ENCODE peak calls at places on chromosomes 11 and 22, in eight cellular contexts. One of them, this sample, is unnamed.
A peak's percentile ranks its signal among the peaks of the same experiment; 100 is the strongest.

GRCh38 chr11:100618914-100619313 is 68.2 kb upstream of the ARHGAP42 start:
- DNase-seq in IMR-90: no peak
- DNase-seq in BJ: no peak
- DNase-seq in KG1: no peak
- DNase-seq in activated CD4-positive, alpha-beta T cell treated with anti-CD3 and anti-CD28 coated beads for 36 hours: no peak
- DNase-seq in stimulated activated CD4-positive, alpha-beta T cell treated with anti-CD3 and anti-CD28 coated beads, Interleukin-2, amount 100 ng/mL, for 48 hours: no peak
- DNase-seq in sigmoid colon: no peak
- DNase-seq in stimulated activated CD8-positive, alpha-beta memory T cell treated with anti-CD3 and anti-CD28 coated beads, Interleukin-2, amount 100 ng/mL, for 1 hour: no peak
- DNase-seq in this sample: no peak

GRCh38 chr22:38760477-38761201 is 4.8 kb upstream of the SUN2 start:
- DNase-seq in BJ: no peak
- DNase-seq in KG1: no peak
- DNase-seq in stimulated activated CD8-positive, alpha-beta memory T cell treated with anti-CD3 and anti-CD28 coated beads, Interleukin-2, amount 100 ng/mL, for 1 hour: no peak
- DNase-seq in activated CD4-positive, alpha-beta T cell treated with anti-CD3 and anti-CD28 coated beads for 36 hours: no peak
- DNase-seq in IMR-90: peak; percentile 43
- DNase-seq in stimulated activated CD4-positive, alpha-beta T cell treated with anti-CD3 and anti-CD28 coated beads, Interleukin-2, amount 100 ng/mL, for 48 hours: no peak
- DNase-seq in sigmoid colon: no peak
- DNase-seq in this sample: no peak

GRCh38 chr11:48012051-48012391 is 31.7 kb downstream of the PTPRJ start:
- DNase-seq in sigmoid colon: peak; percentile 24
- DNase-seq in stimulated activated CD8-positive, alpha-beta memory T cell treated with anti-CD3 and anti-CD28 coated beads, Interleukin-2, amount 100 ng/mL, for 1 hour: no peak
- DNase-seq in IMR-90: no peak
- DNase-seq in BJ: no peak
- DNase-seq in KG1: no peak
- DNase-seq in stimulated activated CD4-positive, alpha-beta T cell treated with anti-CD3 and anti-CD28 coated beads, Interleukin-2, amount 100 ng/mL, for 48 hours: no peak
- DNase-seq in activated CD4-positive, alpha-beta T cell treated with anti-CD3 and anti-CD28 coated beads for 36 hours: peak; percentile 69
- DNase-seq in this sample: no peak

GRCh38 chr22:28442264-28442950 is 237.2 kb downstream of the TTC28 start:
- DNase-seq in stimulated activated CD4-positive, alpha-beta T cell treated with anti-CD3 and anti-CD28 coated beads, Interleukin-2, amount 100 ng/mL, for 48 hours: peak; percentile 55
- DNase-seq in KG1: peak; percentile 77
- DNase-seq in stimulated activated CD8-positive, alpha-beta memory T cell treated with anti-CD3 and anti-CD28 coated beads, Interleukin-2, amount 100 ng/mL, for 1 hour: peak; percentile 25
- DNase-seq in IMR-90: peak; percentile 69
- DNase-seq in activated CD4-positive, alpha-beta T cell treated with anti-CD3 and anti-CD28 coated beads for 36 hours: peak; percentile 89
- DNase-seq in sigmoid colon: peak; percentile 85
- DNase-seq in BJ: no peak
- DNase-seq in this sample: peak; percentile 92

GRCh38 chr11:11660351-11660750 is 38.5 kb upstream of the GALNT18 start:
- DNase-seq in sigmoid colon: no peak
- DNase-seq in KG1: no peak
- DNase-seq in BJ: no peak
- DNase-seq in IMR-90: no peak
- DNase-seq in stimulated activated CD8-positive, alpha-beta memory T cell treated with anti-CD3 and anti-CD28 coated beads, Interleukin-2, amount 100 ng/mL, for 1 hour: no peak
- DNase-seq in stimulated activated CD4-positive, alpha-beta T cell treated with anti-CD3 and anti-CD28 coated beads, Interleukin-2, amount 100 ng/mL, for 48 hours: no peak
- DNase-seq in activated CD4-positive, alpha-beta T cell treated with anti-CD3 and anti-CD28 coated beads for 36 hours: no peak
- DNase-seq in this sample: no peak

GRCh38 chr11:94144233-94144632 is 15.6 kb downstream of the PANX1 start:
- DNase-seq in sigmoid colon: no peak
- DNase-seq in BJ: no peak
- DNase-seq in KG1: no peak
- DNase-seq in IMR-90: no peak
- DNase-seq in stimulated activated CD4-positive, alpha-beta T cell treated with anti-CD3 and anti-CD28 coated beads, Interleukin-2, amount 100 ng/mL, for 48 hours: no peak
- DNase-seq in stimulated activated CD8-positive, alpha-beta memory T cell treated with anti-CD3 and anti-CD28 coated beads, Interleukin-2, amount 100 ng/mL, for 1 hour: no peak
- DNase-seq in activated CD4-positive, alpha-beta T cell treated with anti-CD3 and anti-CD28 coated beads for 36 hours: no peak
- DNase-seq in this sample: no peak

GRCh38 chr11:371716-372590 is 2.7 kb downstream of the B4GALNT4 start:
- DNase-seq in IMR-90: no peak
- DNase-seq in BJ: no peak
- DNase-seq in sigmoid colon: no peak
- DNase-seq in stimulated activated CD8-positive, alpha-beta memory T cell treated with anti-CD3 and anti-CD28 coated beads, Interleukin-2, amount 100 ng/mL, for 1 hour: no peak
- DNase-seq in stimulated activated CD4-positive, alpha-beta T cell treated with anti-CD3 and anti-CD28 coated beads, Interleukin-2, amount 100 ng/mL, for 48 hours: no peak
- DNase-seq in KG1: no peak
- DNase-seq in activated CD4-positive, alpha-beta T cell treated with anti-CD3 and anti-CD28 coated beads for 36 hours: peak; percentile 38
- DNase-seq in this sample: no peak

GRCh38 chr11:5317301-5317700 is 6.8 kb downstream of the OR51B2 start:
- DNase-seq in stimulated activated CD4-positive, alpha-beta T cell treated with anti-CD3 and anti-CD28 coated beads, Interleukin-2, amount 100 ng/mL, for 48 hours: no peak
- DNase-seq in activated CD4-positive, alpha-beta T cell treated with anti-CD3 and anti-CD28 coated beads for 36 hours: no peak
- DNase-seq in BJ: no peak
- DNase-seq in IMR-90: no peak
- DNase-seq in stimulated activated CD8-positive, alpha-beta memory T cell treated with anti-CD3 and anti-CD28 coated beads, Interleukin-2, amount 100 ng/mL, for 1 hour: no peak
- DNase-seq in KG1: no peak
- DNase-seq in sigmoid colon: no peak
- DNase-seq in this sample: no peak

GRCh38 chr11:120952503-120953229 is 71.2 kb upstream of the TBCEL start:
- DNase-seq in stimulated activated CD8-positive, alpha-beta memory T cell treated with anti-CD3 and anti-CD28 coated beads, Interleukin-2, amount 100 ng/mL, for 1 hour: peak; percentile 11
- DNase-seq in stimulated activated CD4-positive, alpha-beta T cell treated with anti-CD3 and anti-CD28 coated beads, Interleukin-2, amount 100 ng/mL, for 48 hours: peak; percentile 64
- DNase-seq in BJ: no peak
- DNase-seq in IMR-90: peak; percentile 64
- DNase-seq in activated CD4-positive, alpha-beta T cell treated with anti-CD3 and anti-CD28 coated beads for 36 hours: peak; percentile 83
- DNase-seq in sigmoid colon: peak; percentile 79
- DNase-seq in KG1: no peak
- DNase-seq in this sample: peak; percentile 82

GRCh38 chr22:32318361-32318760 is 39.3 kb upstream of the RFPL3 start:
- DNase-seq in stimulated activated CD4-positive, alpha-beta T cell treated with anti-CD3 and anti-CD28 coated beads, Interleukin-2, amount 100 ng/mL, for 48 hours: no peak
- DNase-seq in stimulated activated CD8-positive, alpha-beta memory T cell treated with anti-CD3 and anti-CD28 coated beads, Interleukin-2, amount 100 ng/mL, for 1 hour: no peak
- DNase-seq in BJ: no peak
- DNase-seq in KG1: no peak
- DNase-seq in IMR-90: no peak
- DNase-seq in sigmoid colon: no peak
- DNase-seq in activated CD4-positive, alpha-beta T cell treated with anti-CD3 and anti-CD28 coated beads for 36 hours: no peak
- DNase-seq in this sample: no peak

GRCh38 chr11:15073361-15074205 is at the start of gene CALCB:
- DNase-seq in activated CD4-positive, alpha-beta T cell treated with anti-CD3 and anti-CD28 coated beads for 36 hours: peak; percentile 68
- DNase-seq in KG1: no peak
- DNase-seq in stimulated activated CD4-positive, alpha-beta T cell treated with anti-CD3 and anti-CD28 coated beads, Interleukin-2, amount 100 ng/mL, for 48 hours: peak; percentile 23
- DNase-seq in BJ: no peak
- DNase-seq in sigmoid colon: no peak
- DNase-seq in IMR-90: peak; percentile 10
- DNase-seq in stimulated activated CD8-positive, alpha-beta memory T cell treated with anti-CD3 and anti-CD28 coated beads, Interleukin-2, amount 100 ng/mL, for 1 hour: no peak
- DNase-seq in this sample: no peak

GRCh38 chr11:59179121-59179520 is 7.2 kb downstream of the DTX4 start:
- DNase-seq in KG1: no peak
- DNase-seq in stimulated activated CD8-positive, alpha-beta memory T cell treated with anti-CD3 and anti-CD28 coated beads, Interleukin-2, amount 100 ng/mL, for 1 hour: no peak
- DNase-seq in activated CD4-positive, alpha-beta T cell treated with anti-CD3 and anti-CD28 coated beads for 36 hours: no peak
- DNase-seq in sigmoid colon: no peak
- DNase-seq in IMR-90: no peak
- DNase-seq in BJ: no peak
- DNase-seq in stimulated activated CD4-positive, alpha-beta T cell treated with anti-CD3 and anti-CD28 coated beads, Interleukin-2, amount 100 ng/mL, for 48 hours: no peak
- DNase-seq in this sample: no peak

GRCh38 chr11:18743900-18744514 is 18.0 kb upstream of the IGSF22 start:
- DNase-seq in BJ: no peak
- DNase-seq in sigmoid colon: no peak
- DNase-seq in KG1: no peak
- DNase-seq in IMR-90: no peak
- DNase-seq in activated CD4-positive, alpha-beta T cell treated with anti-CD3 and anti-CD28 coated beads for 36 hours: no peak
- DNase-seq in stimulated activated CD4-positive, alpha-beta T cell treated with anti-CD3 and anti-CD28 coated beads, Interleukin-2, amount 100 ng/mL, for 48 hours: no peak
- DNase-seq in stimulated activated CD8-positive, alpha-beta memory T cell treated with anti-CD3 and anti-CD28 coated beads, Interleukin-2, amount 100 ng/mL, for 1 hour: no peak
- DNase-seq in this sample: no peak

GRCh38 chr11:18106688-18107087 is 806 bp upstream of the SAAL1 start:
- DNase-seq in stimulated activated CD8-positive, alpha-beta memory T cell treated with anti-CD3 and anti-CD28 coated beads, Interleukin-2, amount 100 ng/mL, for 1 hour: no peak
- DNase-seq in sigmoid colon: no peak
- DNase-seq in BJ: no peak
- DNase-seq in KG1: no peak
- DNase-seq in IMR-90: peak; percentile 65
- DNase-seq in stimulated activated CD4-positive, alpha-beta T cell treated with anti-CD3 and anti-CD28 coated beads, Interleukin-2, amount 100 ng/mL, for 48 hours: no peak
- DNase-seq in activated CD4-positive, alpha-beta T cell treated with anti-CD3 and anti-CD28 coated beads for 36 hours: no peak
- DNase-seq in this sample: no peak

GRCh38 chr11:17730137-17730536 is 4.4 kb upstream of the KCNC1 start:
- DNase-seq in stimulated activated CD4-positive, alpha-beta T cell treated with anti-CD3 and anti-CD28 coated beads, Interleukin-2, amount 100 ng/mL, for 48 hours: no peak
- DNase-seq in sigmoid colon: peak; percentile 56
- DNase-seq in IMR-90: no peak
- DNase-seq in BJ: no peak
- DNase-seq in activated CD4-positive, alpha-beta T cell treated with anti-CD3 and anti-CD28 coated beads for 36 hours: no peak
- DNase-seq in KG1: no peak
- DNase-seq in stimulated activated CD8-positive, alpha-beta memory T cell treated with anti-CD3 and anti-CD28 coated beads, Interleukin-2, amount 100 ng/mL, for 1 hour: no peak
- DNase-seq in this sample: no peak

GRCh38 chr22:16594026-16594425 is 1.4 kb upstream of the CCT8L2 start:
- DNase-seq in activated CD4-positive, alpha-beta T cell treated with anti-CD3 and anti-CD28 coated beads for 36 hours: no peak
- DNase-seq in stimulated activated CD4-positive, alpha-beta T cell treated with anti-CD3 and anti-CD28 coated beads, Interleukin-2, amount 100 ng/mL, for 48 hours: no peak
- DNase-seq in stimulated activated CD8-positive, alpha-beta memory T cell treated with anti-CD3 and anti-CD28 coated beads, Interleukin-2, amount 100 ng/mL, for 1 hour: no peak
- DNase-seq in KG1: no peak
- DNase-seq in IMR-90: no peak
- DNase-seq in sigmoid colon: no peak
- DNase-seq in BJ: no peak
- DNase-seq in this sample: no peak

GRCh38 chr22:48869788-48870187 is 957.9 kb downstream of the BRD1 start:
- DNase-seq in KG1: no peak
- DNase-seq in BJ: no peak
- DNase-seq in IMR-90: no peak
- DNase-seq in stimulated activated CD8-positive, alpha-beta memory T cell treated with anti-CD3 and anti-CD28 coated beads, Interleukin-2, amount 100 ng/mL, for 1 hour: no peak
- DNase-seq in activated CD4-positive, alpha-beta T cell treated with anti-CD3 and anti-CD28 coated beads for 36 hours: no peak
- DNase-seq in sigmoid colon: peak; percentile 0
- DNase-seq in stimulated activated CD4-positive, alpha-beta T cell treated with anti-CD3 and anti-CD28 coated beads, Interleukin-2, amount 100 ng/mL, for 48 hours: no peak
- DNase-seq in this sample: no peak

GRCh38 chr22:50473088-50473487 is 1.7 kb downstream of the SBF1 start:
- DNase-seq in IMR-90: no peak
- DNase-seq in stimulated activated CD8-positive, alpha-beta memory T cell treated with anti-CD3 and anti-CD28 coated beads, Interleukin-2, amount 100 ng/mL, for 1 hour: peak; percentile 30
- DNase-seq in BJ: no peak
- DNase-seq in sigmoid colon: no peak
- DNase-seq in KG1: no peak
- DNase-seq in activated CD4-positive, alpha-beta T cell treated with anti-CD3 and anti-CD28 coated beads for 36 hours: peak; percentile 70
- DNase-seq in stimulated activated CD4-positive, alpha-beta T cell treated with anti-CD3 and anti-CD28 coated beads, Interleukin-2, amount 100 ng/mL, for 48 hours: no peak
- DNase-seq in this sample: no peak

GRCh38 chr22:39654527-39654926 is 84.0 kb downstream of the CACNA1I start:
- DNase-seq in IMR-90: no peak
- DNase-seq in stimulated activated CD4-positive, alpha-beta T cell treated with anti-CD3 and anti-CD28 coated beads, Interleukin-2, amount 100 ng/mL, for 48 hours: no peak
- DNase-seq in BJ: no peak
- DNase-seq in activated CD4-positive, alpha-beta T cell treated with anti-CD3 and anti-CD28 coated beads for 36 hours: no peak
- DNase-seq in sigmoid colon: no peak
- DNase-seq in stimulated activated CD8-positive, alpha-beta memory T cell treated with anti-CD3 and anti-CD28 coated beads, Interleukin-2, amount 100 ng/mL, for 1 hour: no peak
- DNase-seq in KG1: no peak
- DNase-seq in this sample: no peak

GRCh38 chr11:19201737-19202605 is at the start of gene CSRP3:
- DNase-seq in stimulated activated CD8-positive, alpha-beta memory T cell treated with anti-CD3 and anti-CD28 coated beads, Interleukin-2, amount 100 ng/mL, for 1 hour: no peak
- DNase-seq in IMR-90: peak; percentile 31
- DNase-seq in sigmoid colon: no peak
- DNase-seq in BJ: no peak
- DNase-seq in activated CD4-positive, alpha-beta T cell treated with anti-CD3 and anti-CD28 coated beads for 36 hours: no peak
- DNase-seq in KG1: no peak
- DNase-seq in stimulated activated CD4-positive, alpha-beta T cell treated with anti-CD3 and anti-CD28 coated beads, Interleukin-2, amount 100 ng/mL, for 48 hours: no peak
- DNase-seq in this sample: no peak

GRCh38 chr11:10351768-10352641 is 47.1 kb downstream of the ADM start:
- DNase-seq in BJ: peak; percentile 62
- DNase-seq in stimulated activated CD8-positive, alpha-beta memory T cell treated with anti-CD3 and anti-CD28 coated beads, Interleukin-2, amount 100 ng/mL, for 1 hour: no peak
- DNase-seq in stimulated activated CD4-positive, alpha-beta T cell treated with anti-CD3 and anti-CD28 coated beads, Interleukin-2, amount 100 ng/mL, for 48 hours: no peak
- DNase-seq in activated CD4-positive, alpha-beta T cell treated with anti-CD3 and anti-CD28 coated beads for 36 hours: no peak
- DNase-seq in sigmoid colon: peak; percentile 90
- DNase-seq in KG1: no peak
- DNase-seq in IMR-90: peak; percentile 95
- DNase-seq in this sample: no peak

GRCh38 chr11:58914821-58915543 is 24.3 kb upstream of the GLYATL1 start:
- DNase-seq in activated CD4-positive, alpha-beta T cell treated with anti-CD3 and anti-CD28 coated beads for 36 hours: no peak
- DNase-seq in BJ: no peak
- DNase-seq in KG1: no peak
- DNase-seq in sigmoid colon: no peak
- DNase-seq in stimulated activated CD4-positive, alpha-beta T cell treated with anti-CD3 and anti-CD28 coated beads, Interleukin-2, amount 100 ng/mL, for 48 hours: no peak
- DNase-seq in IMR-90: peak; percentile 24
- DNase-seq in stimulated activated CD8-positive, alpha-beta memory T cell treated with anti-CD3 and anti-CD28 coated beads, Interleukin-2, amount 100 ng/mL, for 1 hour: no peak
- DNase-seq in this sample: no peak

GRCh38 chr11:123833095-123833494 is 26.9 kb upstream of the OR6M1 start:
- DNase-seq in activated CD4-positive, alpha-beta T cell treated with anti-CD3 and anti-CD28 coated beads for 36 hours: no peak
- DNase-seq in IMR-90: no peak
- DNase-seq in sigmoid colon: no peak
- DNase-seq in stimulated activated CD4-positive, alpha-beta T cell treated with anti-CD3 and anti-CD28 coated beads, Interleukin-2, amount 100 ng/mL, for 48 hours: no peak
- DNase-seq in BJ: no peak
- DNase-seq in KG1: no peak
- DNase-seq in stimulated activated CD8-positive, alpha-beta memory T cell treated with anti-CD3 and anti-CD28 coated beads, Interleukin-2, amount 100 ng/mL, for 1 hour: no peak
- DNase-seq in this sample: no peak

GRCh38 chr11:119538748-119539147 is 115.8 kb upstream of the THY1 start:
- DNase-seq in stimulated activated CD4-positive, alpha-beta T cell treated with anti-CD3 and anti-CD28 coated beads, Interleukin-2, amount 100 ng/mL, for 48 hours: no peak
- DNase-seq in activated CD4-positive, alpha-beta T cell treated with anti-CD3 and anti-CD28 coated beads for 36 hours: no peak
- DNase-seq in KG1: no peak
- DNase-seq in IMR-90: no peak
- DNase-seq in sigmoid colon: no peak
- DNase-seq in stimulated activated CD8-positive, alpha-beta memory T cell treated with anti-CD3 and anti-CD28 coated beads, Interleukin-2, amount 100 ng/mL, for 1 hour: no peak
- DNase-seq in BJ: peak; percentile 9
- DNase-seq in this sample: peak; percentile 3

GRCh38 chr22:38114484-38115398 is 4.3 kb upstream of the BAIAP2L2 start:
- DNase-seq in sigmoid colon: peak; percentile 91
- DNase-seq in IMR-90: peak; percentile 78
- DNase-seq in stimulated activated CD8-positive, alpha-beta memory T cell treated with anti-CD3 and anti-CD28 coated beads, Interleukin-2, amount 100 ng/mL, for 1 hour: peak; percentile 43
- DNase-seq in KG1: peak; percentile 13
- DNase-seq in BJ: peak; percentile 15
- DNase-seq in activated CD4-positive, alpha-beta T cell treated with anti-CD3 and anti-CD28 coated beads for 36 hours: peak; percentile 89
- DNase-seq in stimulated activated CD4-positive, alpha-beta T cell treated with anti-CD3 and anti-CD28 coated beads, Interleukin-2, amount 100 ng/mL, for 48 hours: peak; percentile 82
- DNase-seq in this sample: peak; percentile 92

GRCh38 chr11:6655020-6655789 is 404 bp downstream of the DCHS1 start:
- DNase-seq in stimulated activated CD4-positive, alpha-beta T cell treated with anti-CD3 and anti-CD28 coated beads, Interleukin-2, amount 100 ng/mL, for 48 hours: no peak
- DNase-seq in KG1: no peak
- DNase-seq in IMR-90: no peak
- DNase-seq in activated CD4-positive, alpha-beta T cell treated with anti-CD3 and anti-CD28 coated beads for 36 hours: peak; percentile 55
- DNase-seq in stimulated activated CD8-positive, alpha-beta memory T cell treated with anti-CD3 and anti-CD28 coated beads, Interleukin-2, amount 100 ng/mL, for 1 hour: no peak
- DNase-seq in sigmoid colon: peak; percentile 74
- DNase-seq in BJ: no peak
- DNase-seq in this sample: peak; percentile 68

GRCh38 chr11:14764213-14764898 is 120.8 kb downstream of the PDE3B start:
- DNase-seq in stimulated activated CD4-positive, alpha-beta T cell treated with anti-CD3 and anti-CD28 coated beads, Interleukin-2, amount 100 ng/mL, for 48 hours: no peak
- DNase-seq in KG1: no peak
- DNase-seq in BJ: no peak
- DNase-seq in stimulated activated CD8-positive, alpha-beta memory T cell treated with anti-CD3 and anti-CD28 coated beads, Interleukin-2, amount 100 ng/mL, for 1 hour: no peak
- DNase-seq in IMR-90: no peak
- DNase-seq in activated CD4-positive, alpha-beta T cell treated with anti-CD3 and anti-CD28 coated beads for 36 hours: peak; percentile 42
- DNase-seq in sigmoid colon: no peak
- DNase-seq in this sample: no peak

GRCh38 chr11:844693-845644 is 2.3 kb downstream of the TSPAN4 start:
- DNase-seq in IMR-90: peak; percentile 87
- DNase-seq in activated CD4-positive, alpha-beta T cell treated with anti-CD3 and anti-CD28 coated beads for 36 hours: peak; percentile 49
- DNase-seq in KG1: no peak
- DNase-seq in BJ: peak; percentile 80
- DNase-seq in stimulated activated CD4-positive, alpha-beta T cell treated with anti-CD3 and anti-CD28 coated beads, Interleukin-2, amount 100 ng/mL, for 48 hours: no peak
- DNase-seq in sigmoid colon: peak; percentile 99
- DNase-seq in stimulated activated CD8-positive, alpha-beta memory T cell treated with anti-CD3 and anti-CD28 coated beads, Interleukin-2, amount 100 ng/mL, for 1 hour: no peak
- DNase-seq in this sample: peak; percentile 94

This sample was measured in upper lobe of right lung.